ENCODE peak calls at places on chromosomes 11 and 22, in six cellular contexts. L, Z, H, E, P and A are unnamed samples.

GRCh38 chr11:76735841-76736240 is 47.3 kb upstream of the TSKU start:
- DNase-seq in L (no peak), Z (no peak), H (no peak), E (no peak), P (no peak), A (no peak)

GRCh38 chr11:62069374-62069773 is 54.4 kb upstream of the INCENP start:
- DNase-seq in L (no peak), Z (no peak), H (no peak), E (no peak), P (no peak), A (no peak)

GRCh38 chr11:124402326-124402922 is 3.6 kb upstream of the OR8B3 start:
- DNase-seq in L (peak; percentile 77), Z (no peak), H (peak; percentile 65), E (no peak), P (peak; percentile 95), A (peak; percentile 80)

GRCh38 chr11:2940166-2940929 is 11.1 kb upstream of the PHLDA2 start:
- DNase-seq in L (no peak), Z (no peak), H (peak; percentile 87), E (peak; percentile 41), P (no peak), A (no peak)

GRCh38 chr22:41826430-41827383 is 6.2 kb upstream of the SREBF2 start:
- DNase-seq in L (no peak), Z (no peak), H (peak; percentile 57), E (no peak), P (peak; percentile 25), A (no peak)

GRCh38 chr11:1337647-1338007 is 28.2 kb upstream of the TOLLIP start:
- DNase-seq in L (no peak), Z (no peak), H (peak; percentile 19), E (no peak), P (no peak), A (no peak)

GRCh38 chr11:118135051-118135795 is 17.4 kb downstream of the SCN4B start:
- DNase-seq in L (no peak), Z (no peak), H (no peak), E (no peak), P (no peak), A (no peak)

GRCh38 chr11:100889758-100890157 is 202.7 kb downstream of the ARHGAP42 start:
- DNase-seq in L (no peak), Z (no peak), H (no peak), E (no peak), P (no peak), A (no peak)

GRCh38 chr22:19797631-19798319 is 37.2 kb downstream of the TBX1 start:
- DNase-seq in L (no peak), Z (no peak), H (no peak), E (no peak), P (no peak), A (no peak)

GRCh38 chr11:30322826-30323710 is at the start of gene ARL14EP:
- DNase-seq in L (peak; percentile 98), Z (peak; percentile 87), H (peak; percentile 93), E (peak; percentile 86), P (peak; percentile 98), A (peak; percentile 93)

GRCh38 chr11:100876826-100877545 is 189.9 kb downstream of the ARHGAP42 start:
- DNase-seq in L (peak; percentile 98), Z (no peak), H (no peak), E (no peak), P (peak; percentile 82), A (no peak)

GRCh38 chr11:124315052-124315451 is 1.3 kb upstream of the OR8D1 start:
- DNase-seq in L (peak; percentile 66), Z (no peak), H (no peak), E (no peak), P (peak; percentile 4), A (no peak)

GRCh38 chr11:24267015-24267414 is 229.8 kb upstream of the LUZP2 start:
- DNase-seq in L (no peak), Z (no peak), H (no peak), E (no peak), P (no peak), A (peak; percentile 19)

GRCh38 chr11:65540290-65541092 is 15.6 kb downstream of the SCYL1 start:
- DNase-seq in L (peak; percentile 85), Z (peak; percentile 93), H (peak; percentile 94), E (peak; percentile 89), P (peak; percentile 95), A (peak; percentile 83)
- H3K4me3 ChIP-seq in L (peak overlapping the region; percentile 54), Z (peak overlapping the region; percentile 51), H (peak overlapping the region; percentile 45), E (peak overlapping the region; percentile 77), P (peak overlapping the region; percentile 80), A (peak overlapping the region; percentile 46)

DNA sequence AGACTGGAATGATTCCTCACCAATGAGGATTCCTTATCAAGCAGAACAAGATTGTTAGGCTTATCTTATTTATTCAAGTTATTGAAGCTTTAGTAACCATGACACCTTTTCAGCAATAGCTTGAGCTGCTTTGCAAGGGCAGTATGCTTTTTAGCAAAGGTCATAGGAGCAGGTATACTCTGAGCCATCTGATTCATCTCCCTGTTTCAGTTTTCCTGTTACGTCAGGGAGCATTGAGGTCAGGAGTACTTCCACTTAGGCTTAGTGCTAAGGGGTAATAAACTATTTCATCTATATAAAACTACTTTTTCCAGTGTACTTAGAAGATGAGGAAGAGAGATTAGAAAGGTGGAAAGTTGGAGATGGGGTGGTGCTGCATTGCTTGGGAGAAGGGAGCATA is 17.7 kb upstream of the ANKRD42 start:
- DNase-seq in L (no peak), Z (no peak), H (no peak), E (no peak), P (no peak), A (no peak)
- H3K4me1 ChIP-seq in L (peaks cover 3% of the 10 kb centered on the region), Z (peaks cover 7% of the 10 kb centered on the region), H (peaks cover 2% of the 10 kb centered on the region), E (peaks cover 53% of the 10 kb centered on the region), P (peaks cover 13% of the 10 kb centered on the region), A (peaks cover 4% of the 10 kb centered on the region)

GRCh38 chr11:27401280-27401679 is 38.3 kb upstream of the CCDC34 start:
- DNase-seq in L (no peak), Z (no peak), H (no peak), E (no peak), P (peak; percentile 62), A (no peak)

GRCh38 chr11:27404427-27404826 is 41.4 kb upstream of the CCDC34 start:
- DNase-seq in L (no peak), Z (no peak), H (no peak), E (no peak), P (no peak), A (no peak)

GRCh38 chr11:27402450-27402849 is 39.4 kb upstream of the CCDC34 start:
- DNase-seq in L (no peak), Z (no peak), H (peak; percentile 34), E (no peak), P (no peak), A (no peak)

GRCh38 chr11:27403195-27403594 is 40.2 kb upstream of the CCDC34 start:
- DNase-seq in L (no peak), Z (no peak), H (no peak), E (no peak), P (no peak), A (no peak)

DNA sequence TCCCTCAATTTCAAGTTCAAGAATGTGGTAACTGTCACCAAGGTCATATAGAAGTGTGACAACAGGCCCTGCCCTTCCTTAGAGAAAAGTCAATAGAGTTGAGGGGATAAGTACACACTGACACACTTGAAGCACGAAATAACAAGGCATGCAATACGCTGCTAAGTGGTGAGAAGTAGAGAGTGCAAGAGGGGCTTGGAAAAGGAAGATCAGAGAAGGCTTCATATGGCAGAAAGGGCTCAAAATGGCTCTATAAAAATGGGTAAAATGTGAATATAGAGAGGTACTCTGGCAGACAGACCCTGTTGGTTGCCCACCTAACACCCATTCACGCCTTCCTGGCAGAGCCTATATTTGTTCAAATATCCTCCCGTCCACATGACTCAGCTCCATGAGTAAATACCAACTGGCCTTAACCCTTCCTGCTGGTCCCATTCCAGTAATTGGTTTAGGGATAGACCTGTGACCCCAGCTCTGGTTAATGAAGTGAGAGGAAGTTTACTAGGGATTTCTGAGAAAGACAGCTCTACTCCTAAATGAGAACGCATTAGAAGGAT is 38.8 kb upstream of the CCDC34 start:
- DNase-seq in L (no peak), Z (no peak), H (peak; percentile 67), E (no peak), P (no peak), A (no peak)
- H3K27me3 ChIP-seq in L (no peaks in the 10 kb centered on the region), Z (no peaks in the 10 kb centered on the region), H (no peaks in the 10 kb centered on the region), E (peaks cover under 1% of the 10 kb centered on the region), P (no peaks in the 10 kb centered on the region), A (no peaks in the 10 kb centered on the region)

GRCh38 chr11:43582024-43582836 is 98.3 kb upstream of the HSD17B12 start:
- DNase-seq in L (no peak), Z (no peak), H (no peak), E (no peak), P (no peak), A (no peak)

GRCh38 chr11:43580735-43581369 is 99.7 kb upstream of the HSD17B12 start:
- DNase-seq in L (no peak), Z (no peak), H (no peak), E (no peak), P (peak; percentile 16), A (no peak)

GRCh38 chr11:43582837-43583462 is 97.6 kb upstream of the HSD17B12 start:
- DNase-seq in L (no peak), Z (no peak), H (no peak), E (no peak), P (no peak), A (no peak)

GRCh38 chr11:43579919-43580276 is 100.6 kb upstream of the HSD17B12 start:
- DNase-seq in L (no peak), Z (no peak), H (no peak), E (no peak), P (no peak), A (no peak)

DNA sequence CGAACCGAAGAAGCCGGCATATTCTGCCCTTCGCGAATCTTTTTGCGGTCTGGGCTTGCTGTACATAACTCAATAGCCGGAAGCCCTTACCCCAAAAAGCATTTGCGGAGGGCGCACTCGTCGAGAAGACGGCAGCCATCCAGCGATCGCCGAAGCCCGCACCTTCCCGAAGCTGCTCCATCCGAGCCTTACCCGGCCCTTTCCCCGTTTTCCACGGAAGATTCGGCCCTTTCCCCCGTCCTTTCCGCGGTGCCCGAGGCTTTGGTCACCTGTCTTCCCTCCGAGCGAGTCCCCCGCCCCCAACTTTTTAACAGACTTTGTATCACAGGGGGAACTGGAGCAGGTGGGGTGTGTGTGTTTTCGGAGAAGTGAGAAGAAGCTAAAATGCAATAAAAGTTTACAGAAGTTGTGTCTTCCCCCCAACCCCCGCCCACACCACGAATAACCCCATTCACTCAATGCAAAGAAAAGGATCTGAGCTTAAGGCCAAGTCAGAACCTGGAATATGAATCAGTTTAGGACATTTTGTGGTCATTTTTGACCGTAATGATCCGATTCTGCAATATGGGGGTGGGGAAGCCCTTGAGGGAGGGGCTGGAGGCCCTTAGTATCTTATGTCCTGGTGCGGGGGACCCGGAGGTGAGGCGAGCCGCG is 99.0 kb upstream of the HSD17B12 start:
- DNase-seq in L (no peak), Z (no peak), H (no peak), E (no peak), P (no peak), A (no peak)
- H3K4me3 ChIP-seq in L (no peak overlapping the region), Z (no peak overlapping the region), H (no peak overlapping the region), E (no peak overlapping the region), P (peak overlapping the region; percentile 79), A (peak overlapping the region; percentile 16)